ENCODE peak calls at places on chromosomes 11 and 22, in five cellular contexts. V is HFFc6; U is activated CD4-positive, alpha-beta T cell treated with anti-CD3 and anti-CD28 coated beads, Interleukin-2, amount 10 ng/mL, durations not matched to agents 24 days and 14 days; L is CD4-positive, alpha-beta T cell; X is posterior cingulate gyrus. W is an unnamed sample.

GRCh38 chr11:44754876-44755552 is 28.3 kb downstream of the TSPAN18 start:
- DNase-seq in X (no peak), L (no peak), U (no peak), V (no peak), W (peak)

GRCh38 chr22:48889209-48889830 is 938.4 kb downstream of the BRD1 start:
- DNase-seq in V (no peak), U (no peak), X (no peak), L (peak), W (no peak)

GRCh38 chr11:32113200-32113599 is 22.3 kb downstream of the RCN1 start:
- DNase-seq in V (no peak), X (no peak), U (no peak), L (no peak), W (no peak)

GRCh38 chr11:19756675-19757475 is 44.2 kb downstream of the NAV2 start:
- DNase-seq in V (no peak), L (no peak), X (peak), U (no peak), W (no peak)

GRCh38 chr11:100927579-100927978 is 202.0 kb downstream of the PGR start:
- DNase-seq in U (no peak), X (no peak), L (no peak), V (no peak), W (no peak)

GRCh38 chr22:27329471-27329870 is 472.1 kb downstream of the MN1 start:
- DNase-seq in V (no peak), L (no peak), U (no peak), X (no peak), W (no peak)

GRCh38 chr22:39204216-39204615 is 40.6 kb downstream of the PDGFB start:
- DNase-seq in U (no peak), X (no peak), V (no peak), L (peak), W (no peak)

GRCh38 chr11:88434333-88434976 is 96.9 kb upstream of the CTSC start:
- DNase-seq in X (no peak), U (no peak), V (no peak), L (no peak), W (no peak)

GRCh38 chr11:128506384-128506783 is 81.0 kb downstream of the ETS1 start:
- DNase-seq in X (no peak), U (peak), L (no peak), V (no peak), W (no peak)

GRCh38 chr22:31343235-31344191 is 2.6 kb downstream of the PATZ1 start:
- DNase-seq in U (peak), L (no peak), X (no peak), V (no peak), W (no peak)

GRCh38 chr11:122342089-122342749 is 226.2 kb upstream of the BLID start:
- DNase-seq in V (no peak), U (no peak), X (no peak), L (no peak), W (no peak)